ENCODE peak calls at places on chromosomes 3 and 15, in seven cellular contexts. One of them, this sample, is unnamed.
A peak's percentile ranks its signal among the peaks of the same experiment; 100 is the strongest.

GRCh38 chr15:45635191-45635638 is 386 bp downstream of the SQOR start:
- DNase-seq in fibroblast of lung: no peak
- DNase-seq in activated T-cell treated with anti-CD3 and anti-CD28 coated beads for 24 hours: peak; percentile 40
- DNase-seq in cerebellar nuclear complex: no peak
- DNase-seq in NCI-H82: peak; percentile 52
- DNase-seq in Right ventricle myocardium superior: peak; percentile 82
- DNase-seq in NCI-H1436: no peak
- DNase-seq in this sample: no peak

GRCh38 chr3:19934098-19934566 is at the start of gene EFHB:
- DNase-seq in fibroblast of lung: peak; percentile 11
- DNase-seq in activated T-cell treated with anti-CD3 and anti-CD28 coated beads for 24 hours: no peak
- DNase-seq in cerebellar nuclear complex: no peak
- DNase-seq in NCI-H82: peak; percentile 73
- DNase-seq in Right ventricle myocardium superior: peak; percentile 47
- DNase-seq in NCI-H1436: peak; percentile 64
- DNase-seq in this sample: no peak

GRCh38 chr3:9141903-9142302 is 107.5 kb downstream of the SRGAP3 start:
- DNase-seq in fibroblast of lung: no peak
- DNase-seq in activated T-cell treated with anti-CD3 and anti-CD28 coated beads for 24 hours: no peak
- DNase-seq in cerebellar nuclear complex: peak; percentile 49
- DNase-seq in NCI-H82: no peak
- DNase-seq in Right ventricle myocardium superior: no peak
- DNase-seq in NCI-H1436: no peak
- DNase-seq in this sample: no peak

GRCh38 chr3:171865191-171865865 is 22.2 kb downstream of the TMEM212 start:
- DNase-seq in fibroblast of lung: no peak
- DNase-seq in activated T-cell treated with anti-CD3 and anti-CD28 coated beads for 24 hours: no peak
- DNase-seq in cerebellar nuclear complex: no peak
- DNase-seq in NCI-H82: no peak
- DNase-seq in Right ventricle myocardium superior: no peak
- DNase-seq in NCI-H1436: no peak
- DNase-seq in this sample: no peak

GRCh38 chr3:78728406-78729145 is 1039.2 kb downstream of the ROBO1 start:
- DNase-seq in fibroblast of lung: peak; percentile 80
- DNase-seq in activated T-cell treated with anti-CD3 and anti-CD28 coated beads for 24 hours: no peak
- DNase-seq in cerebellar nuclear complex: no peak
- DNase-seq in NCI-H82: peak; percentile 87
- DNase-seq in Right ventricle myocardium superior: peak; percentile 85
- DNase-seq in NCI-H1436: peak; percentile 66
- DNase-seq in this sample: no peak

GRCh38 chr15:98891301-98891700 is 116.3 kb downstream of the PGPEP1L start:
- DNase-seq in fibroblast of lung: no peak
- DNase-seq in activated T-cell treated with anti-CD3 and anti-CD28 coated beads for 24 hours: no peak
- DNase-seq in cerebellar nuclear complex: no peak
- DNase-seq in NCI-H82: no peak
- DNase-seq in Right ventricle myocardium superior: no peak
- DNase-seq in NCI-H1436: no peak
- DNase-seq in this sample: no peak

GRCh38 chr3:38108649-38109579 is 28.0 kb downstream of the ACAA1 start:
- DNase-seq in fibroblast of lung: no peak
- DNase-seq in activated T-cell treated with anti-CD3 and anti-CD28 coated beads for 24 hours: no peak
- DNase-seq in cerebellar nuclear complex: no peak
- DNase-seq in NCI-H82: no peak
- DNase-seq in Right ventricle myocardium superior: peak; percentile 40
- DNase-seq in NCI-H1436: no peak
- DNase-seq in this sample: no peak

GRCh38 chr15:44636976-44637375 is 26.5 kb downstream of the SPG11 start:
- DNase-seq in fibroblast of lung: no peak
- DNase-seq in activated T-cell treated with anti-CD3 and anti-CD28 coated beads for 24 hours: no peak
- DNase-seq in cerebellar nuclear complex: no peak
- DNase-seq in NCI-H82: no peak
- DNase-seq in Right ventricle myocardium superior: no peak
- DNase-seq in NCI-H1436: no peak
- DNase-seq in this sample: no peak

GRCh38 chr15:45469429-45469828 is 53.1 kb downstream of the SLC30A4 start:
- DNase-seq in fibroblast of lung: no peak
- DNase-seq in activated T-cell treated with anti-CD3 and anti-CD28 coated beads for 24 hours: no peak
- DNase-seq in cerebellar nuclear complex: no peak
- DNase-seq in NCI-H82: no peak
- DNase-seq in Right ventricle myocardium superior: no peak
- DNase-seq in NCI-H1436: no peak
- DNase-seq in this sample: no peak

GRCh38 chr15:81038975-81039607 is 38.4 kb downstream of the TLNRD1 start:
- DNase-seq in fibroblast of lung: no peak
- DNase-seq in activated T-cell treated with anti-CD3 and anti-CD28 coated beads for 24 hours: no peak
- DNase-seq in cerebellar nuclear complex: no peak
- DNase-seq in NCI-H82: no peak
- DNase-seq in Right ventricle myocardium superior: no peak
- DNase-seq in NCI-H1436: no peak
- DNase-seq in this sample: no peak

GRCh38 chr3:29581311-29581710 is 300.4 kb downstream of the RBMS3 start:
- DNase-seq in fibroblast of lung: no peak
- DNase-seq in activated T-cell treated with anti-CD3 and anti-CD28 coated beads for 24 hours: no peak
- DNase-seq in cerebellar nuclear complex: no peak
- DNase-seq in NCI-H82: no peak
- DNase-seq in Right ventricle myocardium superior: no peak
- DNase-seq in NCI-H1436: no peak
- DNase-seq in this sample: no peak

GRCh38 chr3:46763178-46763577 is 45.5 kb upstream of the PRSS50 start:
- DNase-seq in fibroblast of lung: no peak
- DNase-seq in activated T-cell treated with anti-CD3 and anti-CD28 coated beads for 24 hours: no peak
- DNase-seq in cerebellar nuclear complex: no peak
- DNase-seq in NCI-H82: no peak
- DNase-seq in Right ventricle myocardium superior: no peak
- DNase-seq in NCI-H1436: no peak
- DNase-seq in this sample: no peak